ENCODE peak calls at places on chromosomes 1 and 21, in six cellular contexts. T is choroid plexus epithelial cell; H is epithelial cell of prostate; S is stimulated activated CD8-positive, alpha-beta memory T cell treated with anti-CD3 and anti-CD28 coated beads, Interleukin-4, amount 100 ng/mL, for 48 hours; F is colonic mucosa; B is pancreas. U is an unnamed sample.

GRCh38 chr1:164524810-164525209 is 34.2 kb upstream of the PBX1 start:
- DNase-seq in T (peak; percentile 58), H (no peak), S (no peak), F (no peak), B (no peak), U (no peak)

GRCh38 chr1:24971539-24971938 is 41.5 kb upstream of the RUNX3 start:
- DNase-seq in T (no peak), H (no peak), S (no peak), F (no peak), B (no peak), U (no peak)

GRCh38 chr1:151807131-151807530 is 1.9 kb upstream of the LINGO4 start:
- DNase-seq in T (no peak), H (no peak), S (no peak), F (no peak), B (no peak), U (no peak)

GRCh38 chr21:19864456-19864855 is 1133.8 kb upstream of the NCAM2 start:
- DNase-seq in T (no peak), H (no peak), S (no peak), F (no peak), B (no peak), U (no peak)

GRCh38 chr1:233603366-233603927 is 10.5 kb upstream of the KCNK1 start:
- DNase-seq in T (no peak), H (no peak), S (no peak), F (no peak), B (no peak), U (no peak)

GRCh38 chr1:185565314-185565713 is 168.9 kb upstream of the HMCN1 start:
- DNase-seq in T (peak; percentile 23), H (peak; percentile 84), S (no peak), F (no peak), B (no peak), U (peak; percentile 16)

GRCh38 chr1:36238433-36238832 is 14.2 kb downstream of the THRAP3 start:
- DNase-seq in T (peak; percentile 60), H (no peak), S (no peak), F (no peak), B (no peak), U (no peak)

GRCh38 chr1:115051850-115052249 is 22.2 kb downstream of the TSHB start:
- DNase-seq in T (no peak), H (peak; percentile 66), S (no peak), F (no peak), B (no peak), U (no peak)

GRCh38 chr1:179781962-179782361 is 38.9 kb downstream of the FAM163A start:
- DNase-seq in T (no peak), H (no peak), S (no peak), F (peak; percentile 46), B (no peak), U (no peak)

GRCh38 chr1:2046225-2046917 is 3.8 kb upstream of the PRKCZ start:
- DNase-seq in T (peak; percentile 31), H (no peak), S (peak; percentile 77), F (peak; percentile 92), B (peak; percentile 76), U (no peak)

GRCh38 chr1:192516776-192517297 is 58.7 kb upstream of the RGS1 start:
- DNase-seq in T (no peak), H (no peak), S (peak; percentile 52), F (peak; percentile 30), B (no peak), U (no peak)

GRCh38 chr21:44648557-44649311 is 2.5 kb downstream of the KRTAP10-11 start:
- DNase-seq in T (no peak), H (no peak), S (no peak), F (no peak), B (no peak), U (no peak)

GRCh38 chr1:34460193-34460592 is 283.5 kb downstream of the C1orf94 start:
- DNase-seq in T (no peak), H (no peak), S (peak; percentile 74), F (peak; percentile 60), B (peak; percentile 44), U (no peak)

GRCh38 chr21:42069327-42069726 is 1.8 kb upstream of the UMODL1 start:
- DNase-seq in T (no peak), H (no peak), S (no peak), F (no peak), B (no peak), U (no peak)

GRCh38 chr1:117501275-117501674 is 104.6 kb upstream of the TENT5C start:
- DNase-seq in T (peak; percentile 91), H (no peak), S (no peak), F (no peak), B (no peak), U (no peak)

GRCh38 chr1:110152133-110152785 is 2.0 kb downstream of the SLC6A17 start:
- DNase-seq in T (peak; percentile 7), H (peak; percentile 12), S (no peak), F (no peak), B (no peak), U (no peak)